ENCODE peak calls at places on chromosome 2, in ten cellular contexts. F is tibial artery, P is uterus, T is coronary artery, C is psoas muscle, V is body of pancreas, I is fibroblast of lung, J is left lung, N is prostate gland, Q is PC-3. U is an unnamed sample.

GRCh38 chr2:63765117-63765516 is 76.6 kb upstream of the UGP2 start:
- DNase-seq in T (no peak), N (peak), I (no peak), Q (no peak), F (no peak), C (no peak), J (no peak), P (no peak), V (no peak), U (no peak)

GRCh38 chr2:165582863-165583506 is 113.5 kb downstream of the CSRNP3 start:
- DNase-seq in T (no peak), Q (no peak), J (no peak), C (no peak), F (no peak), I (no peak), N (peak), V (no peak), P (no peak), U (no peak)

GRCh38 chr2:7111626-7112025 is 194.4 kb downstream of the RNF144A start:
- DNase-seq in Q (peak), J (no peak), V (no peak), P (no peak), F (no peak), I (no peak), T (no peak), N (no peak), C (no peak), U (no peak)

GRCh38 chr2:133506962-133507361 is 61.3 kb downstream of the NCKAP5 start:
- DNase-seq in I (no peak), J (no peak), P (no peak), F (no peak), V (no peak), Q (peak), T (no peak), C (no peak), N (no peak), U (no peak)

GRCh38 chr2:85357736-85358135 is 3.2 kb downstream of the ELMOD3 start:
- DNase-seq in P (no peak), F (no peak), V (no peak), J (no peak), N (no peak), Q (peak), T (no peak), C (no peak), I (no peak), U (no peak)

GRCh38 chr2:217835931-217836881 is 166.6 kb downstream of the TNS1 start:
- DNase-seq in V (no peak), Q (no peak), J (no peak), P (peak), I (peak), C (peak), F (peak), T (peak), N (no peak), U (peak)

GRCh38 chr2:231613054-231613654 is 20.5 kb downstream of the TEX44 start:
- DNase-seq in N (no peak), Q (no peak), C (peak), P (no peak), F (peak), T (no peak), J (no peak), V (no peak), I (no peak), U (no peak)

GRCh38 chr2:229800997-229801754 is 86.8 kb upstream of the DNER start:
- DNase-seq in J (peak), I (peak), C (peak), F (peak), P (peak), Q (peak), V (peak), N (peak), T (no peak), U (peak)

GRCh38 chr2:174438146-174438886 is 42.8 kb downstream of the SCRN3 start:
- DNase-seq in F (peak), P (no peak), T (no peak), Q (no peak), J (peak), N (no peak), C (peak), V (no peak), I (no peak), U (peak)

GRCh38 chr2:200042102-200042735 is 86.8 kb downstream of the MAIP1 start:
- DNase-seq in T (no peak), Q (peak), C (no peak), F (no peak), V (no peak), N (no peak), P (no peak), I (peak), J (no peak), U (no peak)

GRCh38 chr2:119852214-119852613 is 92.5 kb downstream of the PTPN4 start:
- DNase-seq in P (no peak), V (no peak), I (no peak), F (no peak), J (no peak), Q (no peak), C (no peak), N (no peak), T (no peak), U (no peak)

GRCh38 chr2:231228223-231228622 is 29.8 kb downstream of the ARMC9 start:
- DNase-seq in C (no peak), F (no peak), P (no peak), T (no peak), I (no peak), N (no peak), J (no peak), Q (no peak), V (no peak), U (no peak)

GRCh38 chr2:14752294-14752693 is 119.8 kb downstream of the LRATD1 start:
- DNase-seq in P (no peak), T (no peak), I (no peak), J (no peak), Q (peak), V (no peak), N (no peak), F (no peak), C (no peak), U (no peak)

GRCh38 chr2:127694986-127695385 is 6.3 kb upstream of the SFT2D3 start:
- DNase-seq in J (no peak), I (no peak), F (peak), N (no peak), T (no peak), P (no peak), V (no peak), C (no peak), Q (no peak), U (no peak)

GRCh38 chr2:158047156-158047611 is 54.5 kb upstream of the UPP2 start:
- DNase-seq in I (no peak), T (no peak), N (no peak), P (no peak), Q (no peak), F (no peak), C (no peak), J (no peak), V (no peak), U (no peak)

GRCh38 chr2:69387770-69388481 is 899 bp upstream of the GFPT1 start:
- DNase-seq in I (peak), F (no peak), V (no peak), J (no peak), C (no peak), Q (no peak), T (no peak), N (no peak), P (peak), U (no peak)

GRCh38 chr2:102940684-102941083 is 178.9 kb downstream of the TMEM182 start:
- DNase-seq in I (no peak), N (peak), P (no peak), Q (no peak), C (no peak), J (no peak), T (no peak), F (no peak), V (no peak), U (no peak)

GRCh38 chr2:206647985-206648384 is 5.7 kb downstream of the FAM237A start:
- DNase-seq in N (no peak), I (peak), T (no peak), C (no peak), F (no peak), V (no peak), J (no peak), P (no peak), Q (no peak), U (no peak)

GRCh38 chr2:197073701-197074433 is 147.4 kb upstream of the PGAP1 start:
- DNase-seq in N (no peak), V (peak), C (no peak), P (no peak), T (no peak), F (peak), Q (no peak), J (no peak), I (peak), U (no peak)

GRCh38 chr2:37376421-37377186 is 32.2 kb downstream of the QPCT start:
- DNase-seq in C (peak), P (peak), I (peak), J (no peak), T (no peak), F (no peak), N (peak), Q (peak), V (no peak), U (peak)

GRCh38 chr2:219576505-219577388 is 4.6 kb downstream of the INHA start:
- DNase-seq in T (no peak), P (no peak), I (no peak), N (no peak), Q (peak), C (no peak), J (no peak), F (no peak), V (peak), U (no peak)

GRCh38 chr2:95015261-95015918 is 10.1 kb upstream of the MAL start:
- DNase-seq in J (no peak), N (no peak), V (no peak), Q (no peak), P (no peak), T (no peak), C (no peak), I (no peak), F (no peak), U (no peak)

GRCh38 chr2:169716229-169716886 is 17.3 kb upstream of the KLHL23 start:
- DNase-seq in J (no peak), C (no peak), F (no peak), Q (no peak), P (peak), V (peak), N (peak), I (peak), T (no peak), U (no peak)

GRCh38 chr2:86622878-86623548 is 652 bp downstream of the RNF103 start:
- DNase-seq in J (peak), T (peak), I (no peak), F (peak), C (peak), N (peak), V (peak), Q (peak), P (peak), U (peak)

GRCh38 chr2:170869036-170869435 is 52.3 kb downstream of the GAD1 start:
- DNase-seq in P (no peak), J (no peak), V (no peak), N (no peak), F (no peak), Q (peak), T (no peak), I (no peak), C (no peak), U (no peak)

GRCh38 chr2:191335875-191336464 is 90.8 kb downstream of the MYO1B start:
- DNase-seq in P (no peak), F (no peak), V (no peak), J (no peak), T (no peak), C (no peak), Q (no peak), I (no peak), N (no peak), U (no peak)

GRCh38 chr2:27356056-27356381 is 545 bp downstream of the GTF3C2 start:
- DNase-seq in J (peak), T (no peak), P (no peak), C (peak), I (peak), Q (peak), V (peak), N (no peak), F (peak), U (peak)

GRCh38 chr2:16614314-16614860 is 51.2 kb downstream of the CYRIA start:
- DNase-seq in F (no peak), Q (no peak), C (no peak), N (no peak), P (no peak), I (peak), V (no peak), T (no peak), J (no peak), U (no peak)
- H3K27ac ChIP-seq in F (no peak), Q (no peak), C (peak), N (no peak), P (no peak), I (no peak), V (no peak), T (peak), J (no peak), U (peak)

GRCh38 chr2:73998933-73999332 is 14.2 kb downstream of the TET3 start:
- DNase-seq in C (no peak), P (no peak), J (no peak), Q (no peak), T (no peak), I (no peak), F (peak), V (no peak), N (no peak), U (no peak)

GRCh38 chr2:73998451-73998850 is 13.7 kb downstream of the TET3 start:
- DNase-seq in F (peak), T (no peak), V (no peak), C (no peak), Q (no peak), P (no peak), N (no peak), I (no peak), J (no peak), U (no peak)

GRCh38 chr2:73999881-74000597 is 15.3 kb downstream of the TET3 start:
- DNase-seq in P (peak), I (peak), V (no peak), J (no peak), F (peak), Q (peak), C (no peak), T (no peak), N (peak), U (no peak)

GRCh38 chr2:73995810-73996209 is 11.1 kb downstream of the TET3 start:
- DNase-seq in N (no peak), I (no peak), V (no peak), C (no peak), P (no peak), T (no peak), F (no peak), J (no peak), Q (no peak), U (no peak)

GRCh38 chr2:73997813-73998212 is 13.1 kb downstream of the TET3 start:
- DNase-seq in T (no peak), Q (no peak), F (peak), I (no peak), C (no peak), V (no peak), N (no peak), J (no peak), P (no peak), U (no peak)
- TF ChIP-seq CTCF in T (no peak), Q (no peak), F (no peak), I (no peak), C (no peak), V (no peak), N (no peak), J (no peak), P (no peak), U (no peak)

GRCh38 chr2:209441541-209441940 is 17.7 kb downstream of the MAP2 start:
- DNase-seq in T (no peak), C (no peak), V (no peak), N (no peak), F (no peak), I (peak), J (no peak), P (no peak), Q (no peak), U (no peak)
- H3K27ac ChIP-seq in T (peak), C (no peak), V (no peak), N (no peak), F (peak), I (no peak), J (no peak), P (no peak), Q (no peak), U (no peak)

GRCh38 chr2:232749331-232749730 is 27.0 kb downstream of the KCNJ13 start:
- DNase-seq in I (no peak), N (no peak), C (no peak), J (no peak), Q (no peak), F (no peak), T (no peak), P (no peak), V (no peak), U (no peak)
- TF ChIP-seq CTCF in I (no peak), N (no peak), C (no peak), J (no peak), Q (no peak), F (no peak), T (no peak), P (no peak), V (no peak), U (no peak)

DNA sequence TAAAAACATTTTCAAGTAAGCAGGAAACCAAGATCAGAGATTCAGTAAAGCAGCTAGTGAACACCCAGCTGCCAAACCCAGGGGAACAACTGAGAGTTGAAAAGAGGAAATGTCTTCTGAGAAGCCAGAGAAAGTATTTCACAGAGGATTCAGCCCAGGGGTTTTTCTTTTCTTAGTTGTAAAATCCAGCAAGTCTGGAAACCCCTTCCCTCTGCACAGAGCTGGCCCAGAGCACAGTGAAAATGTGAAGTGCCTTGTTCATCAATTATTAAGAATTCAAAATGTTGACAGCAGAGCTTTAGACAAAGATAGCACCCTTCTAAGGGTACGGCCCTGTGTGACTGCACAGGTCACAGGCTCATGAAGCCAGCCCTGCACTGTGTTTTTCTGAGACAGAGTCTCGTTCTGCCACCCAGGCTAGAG is 28.4 kb downstream of the AFF3 start:
- DNase-seq in F (no peak), Q (no peak), J (no peak), V (no peak), I (no peak), P (no peak), C (no peak), T (no peak), N (no peak), U (no peak)
- H3K27ac ChIP-seq in F (no peak), Q (no peak), J (no peak), V (no peak), I (no peak), P (no peak), C (no peak), T (no peak), N (no peak), U (no peak)

DNA sequence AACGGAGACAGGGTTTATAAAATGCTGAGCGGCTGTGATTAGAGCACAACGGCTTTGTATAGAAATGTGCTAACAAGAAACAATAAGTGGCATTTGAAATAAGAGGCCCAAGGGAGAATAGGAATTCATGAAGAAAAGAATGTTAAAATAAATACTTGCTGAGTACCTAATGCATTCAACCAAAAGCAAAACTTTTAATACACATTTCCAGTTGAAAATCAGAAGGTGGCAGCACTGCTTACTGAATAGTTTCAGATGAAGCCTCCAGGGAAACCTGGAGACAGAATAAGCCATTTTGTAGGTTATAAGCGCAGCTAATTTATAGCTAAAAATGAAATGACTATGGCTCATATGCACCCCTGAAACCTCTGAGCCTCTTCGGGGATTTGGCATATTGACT is 286.6 kb downstream of the DPP10 start:
- DNase-seq in F (no peak), P (no peak), J (no peak), C (no peak), V (no peak), N (no peak), I (no peak), Q (peak), T (no peak), U (no peak)
- TF ChIP-seq CTCF in F (no peak), P (no peak), J (no peak), C (no peak), V (peak), N (no peak), I (no peak), Q (peak), T (no peak), U (no peak)

U was measured in gastrocnemius medialis.